ENCODE peak calls at places on chromosome 12, in five cellular contexts. One of them, this sample, is unnamed.

GRCh38 chr12:124504273-124505000 is 63.0 kb downstream of the NCOR2 start:
- DNase-seq in HFFc6: no peak
- DNase-seq in cardiac muscle cell: no peak
- DNase-seq in RWPE1: no peak
- DNase-seq in iPS-NIHi11: no peak
- DNase-seq in this sample: no peak

GRCh38 chr12:111363578-111363977 is 5.3 kb downstream of the PHETA1 start:
- DNase-seq in HFFc6: peak
- DNase-seq in cardiac muscle cell: peak
- DNase-seq in RWPE1: no peak
- DNase-seq in iPS-NIHi11: no peak
- DNase-seq in this sample: peak

GRCh38 chr12:80320121-80320678 is 123.8 kb upstream of the PTPRQ start:
- DNase-seq in HFFc6: no peak
- DNase-seq in cardiac muscle cell: no peak
- DNase-seq in RWPE1: no peak
- DNase-seq in iPS-NIHi11: peak
- DNase-seq in this sample: no peak

GRCh38 chr12:45549503-45549902 is 180.0 kb upstream of the ARID2 start:
- DNase-seq in HFFc6: no peak
- DNase-seq in cardiac muscle cell: no peak
- DNase-seq in RWPE1: no peak
- DNase-seq in iPS-NIHi11: no peak
- DNase-seq in this sample: no peak

GRCh38 chr12:52226446-52226845 is 6.6 kb upstream of the KRT7 start:
- DNase-seq in HFFc6: no peak
- DNase-seq in cardiac muscle cell: no peak
- DNase-seq in RWPE1: no peak
- DNase-seq in iPS-NIHi11: no peak
- DNase-seq in this sample: no peak

GRCh38 chr12:51377099-51377984 is 13.9 kb downstream of the GALNT6 start:
- DNase-seq in HFFc6: no peak
- DNase-seq in cardiac muscle cell: peak
- DNase-seq in RWPE1: no peak
- DNase-seq in iPS-NIHi11: no peak
- DNase-seq in this sample: no peak

GRCh38 chr12:7375145-7375543 is 68.8 kb downstream of the CD163L1 start:
- DNase-seq in HFFc6: no peak
- DNase-seq in cardiac muscle cell: no peak
- DNase-seq in RWPE1: no peak
- DNase-seq in iPS-NIHi11: no peak
- DNase-seq in this sample: no peak

GRCh38 chr12:104305349-104305748 is 1.8 kb downstream of the EID3 start:
- DNase-seq in HFFc6: no peak
- DNase-seq in cardiac muscle cell: no peak
- DNase-seq in RWPE1: no peak
- DNase-seq in iPS-NIHi11: no peak
- DNase-seq in this sample: no peak

GRCh38 chr12:71780207-71780822 is 25.7 kb downstream of the RAB21 start:
- DNase-seq in HFFc6: peak
- DNase-seq in cardiac muscle cell: peak
- DNase-seq in RWPE1: peak
- DNase-seq in iPS-NIHi11: peak
- DNase-seq in this sample: peak

GRCh38 chr12:80441921-80442320 is 2.1 kb upstream of the PTPRQ start:
- DNase-seq in HFFc6: peak
- DNase-seq in cardiac muscle cell: peak
- DNase-seq in RWPE1: no peak
- DNase-seq in iPS-NIHi11: no peak
- DNase-seq in this sample: peak